ENCODE peak calls at places on chromosomes 11 and 22, in nine cellular contexts. One of them, this sample, is unnamed.

GRCh38 chr22:45836418-45836817 is 140.5 kb downstream of the WNT7B start:
- DNase-seq in fibroblast of mammary gland: no peak
- DNase-seq in neural crest cell: no peak
- DNase-seq in astrocyte of the cerebellum: no peak
- DNase-seq in AG09319: no peak
- DNase-seq in H1: no peak
- DNase-seq in heart left ventricle: no peak
- DNase-seq in fibroblast of the aortic adventitia: no peak
- DNase-seq in GM23338: no peak
- DNase-seq in this sample: no peak

GRCh38 chr11:30852091-30852490 is 265.9 kb upstream of the MPPED2 start:
- DNase-seq in astrocyte of the cerebellum: no peak
- DNase-seq in heart left ventricle: no peak
- DNase-seq in AG09319: no peak
- DNase-seq in neural crest cell: no peak
- DNase-seq in GM23338: no peak
- DNase-seq in H1: no peak
- DNase-seq in fibroblast of the aortic adventitia: no peak
- DNase-seq in fibroblast of mammary gland: no peak
- DNase-seq in this sample: no peak

GRCh38 chr22:41833369-41834004 is 582 bp downstream of the SREBF2 start:
- DNase-seq in heart left ventricle: peak
- DNase-seq in astrocyte of the cerebellum: no peak
- DNase-seq in neural crest cell: peak
- DNase-seq in AG09319: no peak
- DNase-seq in H1: no peak
- DNase-seq in GM23338: peak
- DNase-seq in fibroblast of mammary gland: peak
- DNase-seq in fibroblast of the aortic adventitia: peak
- DNase-seq in this sample: no peak

GRCh38 chr11:1888811-1889526 is 2.7 kb downstream of the PRR33 start:
- DNase-seq in GM23338: no peak
- DNase-seq in heart left ventricle: peak
- DNase-seq in astrocyte of the cerebellum: no peak
- DNase-seq in AG09319: no peak
- DNase-seq in neural crest cell: no peak
- DNase-seq in fibroblast of mammary gland: no peak
- DNase-seq in H1: no peak
- DNase-seq in fibroblast of the aortic adventitia: no peak
- DNase-seq in this sample: no peak

GRCh38 chr11:103596323-103596722 is 440.1 kb upstream of the DDI1 start:
- DNase-seq in astrocyte of the cerebellum: no peak
- DNase-seq in heart left ventricle: no peak
- DNase-seq in H1: no peak
- DNase-seq in fibroblast of the aortic adventitia: no peak
- DNase-seq in GM23338: no peak
- DNase-seq in AG09319: no peak
- DNase-seq in fibroblast of mammary gland: no peak
- DNase-seq in neural crest cell: no peak
- DNase-seq in this sample: no peak

GRCh38 chr11:45839204-45839603 is 8.1 kb upstream of the CRY2 start:
- DNase-seq in fibroblast of the aortic adventitia: no peak
- DNase-seq in AG09319: no peak
- DNase-seq in neural crest cell: no peak
- DNase-seq in astrocyte of the cerebellum: no peak
- DNase-seq in fibroblast of mammary gland: no peak
- DNase-seq in H1: no peak
- DNase-seq in GM23338: no peak
- DNase-seq in heart left ventricle: no peak
- DNase-seq in this sample: no peak

GRCh38 chr22:17104336-17104935 is 16.7 kb downstream of the TMEM121B start:
- DNase-seq in neural crest cell: no peak
- DNase-seq in heart left ventricle: no peak
- DNase-seq in fibroblast of mammary gland: no peak
- DNase-seq in GM23338: no peak
- DNase-seq in AG09319: no peak
- DNase-seq in astrocyte of the cerebellum: no peak
- DNase-seq in H1: no peak
- DNase-seq in fibroblast of the aortic adventitia: no peak
- DNase-seq in this sample: no peak

GRCh38 chr11:57306156-57306876 is 18.4 kb downstream of the TNKS1BP1 start:
- DNase-seq in H1: no peak
- DNase-seq in astrocyte of the cerebellum: no peak
- DNase-seq in fibroblast of mammary gland: peak
- DNase-seq in AG09319: no peak
- DNase-seq in GM23338: no peak
- DNase-seq in fibroblast of the aortic adventitia: no peak
- DNase-seq in heart left ventricle: no peak
- DNase-seq in neural crest cell: no peak
- DNase-seq in this sample: peak

GRCh38 chr11:100484948-100485347 is 202.1 kb upstream of the ARHGAP42 start:
- DNase-seq in AG09319: no peak
- DNase-seq in H1: no peak
- DNase-seq in fibroblast of the aortic adventitia: no peak
- DNase-seq in GM23338: no peak
- DNase-seq in fibroblast of mammary gland: no peak
- DNase-seq in astrocyte of the cerebellum: no peak
- DNase-seq in heart left ventricle: no peak
- DNase-seq in neural crest cell: no peak
- DNase-seq in this sample: no peak

GRCh38 chr22:23386822-23387580 is 193.1 kb downstream of the IGLL1 start:
- DNase-seq in neural crest cell: no peak
- DNase-seq in fibroblast of mammary gland: no peak
- DNase-seq in fibroblast of the aortic adventitia: no peak
- DNase-seq in AG09319: no peak
- DNase-seq in astrocyte of the cerebellum: no peak
- DNase-seq in heart left ventricle: no peak
- DNase-seq in H1: no peak
- DNase-seq in GM23338: no peak
- DNase-seq in this sample: no peak

DNA sequence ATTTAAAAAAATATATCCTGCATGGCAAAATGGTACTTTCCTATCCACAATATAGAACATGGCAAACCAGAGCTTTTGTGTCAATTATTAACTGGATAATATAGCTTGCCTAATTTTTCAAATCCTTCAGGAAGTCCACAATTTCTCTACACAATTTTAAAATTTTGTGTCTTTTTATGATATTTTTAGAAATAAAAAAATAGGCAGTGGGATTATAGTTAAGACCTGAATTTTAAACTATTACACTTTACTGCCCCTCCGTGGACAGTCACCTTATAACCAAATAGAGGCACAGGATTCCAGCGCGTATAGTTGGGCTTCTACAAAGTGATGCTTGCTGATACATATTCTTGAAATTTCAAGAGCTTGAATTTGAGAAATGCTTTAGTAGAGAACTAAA is 2.1 kb upstream of the DMC1 start:
- DNase-seq in fibroblast of the aortic adventitia: peak
- DNase-seq in GM23338: peak
- DNase-seq in fibroblast of mammary gland: peak
- DNase-seq in AG09319: peak
- DNase-seq in H1: no peak
- DNase-seq in astrocyte of the cerebellum: peak
- DNase-seq in neural crest cell: peak
- DNase-seq in heart left ventricle: no peak
- DNase-seq in this sample: no peak
- TF ChIP-seq CTCF in fibroblast of the aortic adventitia: peak
- TF ChIP-seq CTCF in GM23338: peak
- TF ChIP-seq CTCF in fibroblast of mammary gland: peak
- TF ChIP-seq CTCF in AG09319: peak
- TF ChIP-seq CTCF in H1: no peak
- TF ChIP-seq CTCF in astrocyte of the cerebellum: peak
- TF ChIP-seq CTCF in neural crest cell: peak
- TF ChIP-seq CTCF in heart left ventricle: peak
- TF ChIP-seq CTCF in this sample: peak

DNA sequence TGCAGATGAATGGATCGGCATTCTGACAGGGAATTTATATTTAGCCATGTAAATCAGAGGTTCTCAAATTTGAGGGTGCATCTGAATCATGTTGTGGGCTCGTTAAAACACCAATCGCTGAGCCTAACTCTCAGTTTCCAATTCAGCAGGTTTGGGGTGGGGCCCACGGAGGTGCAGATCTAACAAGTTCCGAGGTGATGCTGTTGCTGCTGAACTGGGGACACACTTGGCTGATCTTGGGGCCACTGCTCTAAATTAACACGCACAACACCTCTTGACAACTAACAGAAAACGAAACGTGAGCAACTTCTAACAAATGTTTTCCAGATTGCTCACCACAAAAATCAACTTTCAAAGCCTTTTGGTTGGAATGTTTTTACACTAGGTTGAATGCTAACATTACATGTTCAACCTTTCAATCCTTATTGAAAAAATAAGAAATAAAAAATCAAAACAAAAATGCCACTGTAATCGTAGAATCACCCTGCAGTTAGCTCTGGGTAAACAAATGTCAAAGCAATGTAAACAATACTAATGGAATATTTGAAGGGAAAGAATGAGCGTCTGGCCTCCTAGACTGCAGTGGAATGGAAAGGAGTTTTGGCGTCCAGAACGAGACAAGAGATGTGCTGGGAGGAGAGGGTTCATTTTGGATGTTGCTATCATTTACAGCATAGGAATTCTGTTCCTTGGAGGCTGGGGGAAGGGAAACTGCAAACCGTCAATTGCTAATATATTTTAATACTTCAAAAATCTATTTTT is 68.3 kb upstream of the SLC6A5 start:
- DNase-seq in neural crest cell: no peak
- DNase-seq in GM23338: no peak
- DNase-seq in fibroblast of the aortic adventitia: no peak
- DNase-seq in H1: no peak
- DNase-seq in AG09319: no peak
- DNase-seq in heart left ventricle: no peak
- DNase-seq in fibroblast of mammary gland: no peak
- DNase-seq in astrocyte of the cerebellum: no peak
- DNase-seq in this sample: no peak
- TF ChIP-seq CTCF in neural crest cell: no peak
- TF ChIP-seq CTCF in GM23338: no peak
- TF ChIP-seq CTCF in fibroblast of the aortic adventitia: no peak
- TF ChIP-seq CTCF in H1: no peak
- TF ChIP-seq CTCF in AG09319: no peak
- TF ChIP-seq CTCF in heart left ventricle: no peak
- TF ChIP-seq CTCF in fibroblast of mammary gland: no peak
- TF ChIP-seq CTCF in astrocyte of the cerebellum: no peak
- TF ChIP-seq CTCF in this sample: no peak

GRCh38 chr11:63912678-63913077 is 4.3 kb downstream of the RCOR2 start:
- DNase-seq in GM23338: peak
- DNase-seq in fibroblast of mammary gland: no peak
- DNase-seq in H1: no peak
- DNase-seq in AG09319: no peak
- DNase-seq in fibroblast of the aortic adventitia: no peak
- DNase-seq in neural crest cell: no peak
- DNase-seq in heart left ventricle: no peak
- DNase-seq in astrocyte of the cerebellum: no peak
- DNase-seq in this sample: no peak
- TF ChIP-seq CTCF in GM23338: peak
- TF ChIP-seq CTCF in fibroblast of mammary gland: no peak
- TF ChIP-seq CTCF in H1: no peak
- TF ChIP-seq CTCF in AG09319: no peak
- TF ChIP-seq CTCF in fibroblast of the aortic adventitia: no peak
- TF ChIP-seq CTCF in neural crest cell: no peak
- TF ChIP-seq CTCF in heart left ventricle: no peak
- TF ChIP-seq CTCF in astrocyte of the cerebellum: no peak
- TF ChIP-seq CTCF in this sample: no peak

GRCh38 chr11:125093502-125093901 is 17.9 kb downstream of the TMEM218 start:
- DNase-seq in neural crest cell: no peak
- DNase-seq in GM23338: no peak
- DNase-seq in fibroblast of the aortic adventitia: no peak
- DNase-seq in astrocyte of the cerebellum: no peak
- DNase-seq in heart left ventricle: no peak
- DNase-seq in H1: no peak
- DNase-seq in AG09319: no peak
- DNase-seq in fibroblast of mammary gland: no peak
- DNase-seq in this sample: no peak

GRCh38 chr11:125090816-125091215 is 20.6 kb downstream of the TMEM218 start:
- DNase-seq in heart left ventricle: no peak
- DNase-seq in fibroblast of mammary gland: no peak
- DNase-seq in H1: no peak
- DNase-seq in GM23338: no peak
- DNase-seq in fibroblast of the aortic adventitia: no peak
- DNase-seq in AG09319: no peak
- DNase-seq in astrocyte of the cerebellum: no peak
- DNase-seq in neural crest cell: no peak
- DNase-seq in this sample: no peak

GRCh38 chr11:125091877-125092664 is 19.4 kb downstream of the TMEM218 start:
- DNase-seq in H1: no peak
- DNase-seq in fibroblast of the aortic adventitia: no peak
- DNase-seq in neural crest cell: no peak
- DNase-seq in AG09319: no peak
- DNase-seq in heart left ventricle: no peak
- DNase-seq in GM23338: no peak
- DNase-seq in astrocyte of the cerebellum: no peak
- DNase-seq in fibroblast of mammary gland: no peak
- DNase-seq in this sample: no peak

GRCh38 chr11:125092669-125093068 is 18.8 kb downstream of the TMEM218 start:
- DNase-seq in astrocyte of the cerebellum: no peak
- DNase-seq in heart left ventricle: no peak
- DNase-seq in fibroblast of mammary gland: no peak
- DNase-seq in AG09319: no peak
- DNase-seq in neural crest cell: no peak
- DNase-seq in GM23338: no peak
- DNase-seq in H1: no peak
- DNase-seq in fibroblast of the aortic adventitia: no peak
- DNase-seq in this sample: no peak

DNA sequence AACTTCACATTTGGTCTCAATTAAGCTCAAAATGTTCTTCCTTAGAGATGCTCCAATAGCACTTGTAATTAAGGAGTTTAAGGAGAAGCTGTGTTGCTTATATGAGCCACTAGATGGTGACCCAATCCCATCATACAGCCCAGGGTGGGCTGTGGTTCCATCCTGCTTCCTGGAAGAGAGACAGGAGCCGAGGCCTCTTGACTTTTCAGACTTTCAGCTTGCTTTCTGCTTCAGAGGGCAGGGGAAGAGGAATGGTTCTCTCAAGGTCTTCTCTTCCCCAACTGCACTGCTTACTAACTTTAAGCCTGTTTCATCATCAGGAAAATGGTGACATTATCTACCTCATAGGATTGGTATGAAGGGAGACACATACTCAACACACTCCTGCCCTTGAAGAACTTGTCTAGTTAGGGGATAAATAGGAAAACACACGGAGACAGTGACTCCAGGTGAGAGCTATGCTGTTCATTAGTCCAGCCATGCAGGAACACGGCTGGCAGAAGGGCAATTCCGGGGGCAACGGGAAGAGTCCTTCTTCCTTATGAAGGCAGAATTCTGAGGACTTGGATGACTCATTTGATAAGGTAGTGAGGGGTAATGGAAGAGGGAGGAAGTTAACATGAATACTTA is 20.1 kb downstream of the TMEM218 start:
- DNase-seq in astrocyte of the cerebellum: peak
- DNase-seq in H1: peak
- DNase-seq in GM23338: peak
- DNase-seq in fibroblast of the aortic adventitia: peak
- DNase-seq in heart left ventricle: no peak
- DNase-seq in fibroblast of mammary gland: peak
- DNase-seq in neural crest cell: peak
- DNase-seq in AG09319: peak
- DNase-seq in this sample: peak
- TF ChIP-seq CTCF in astrocyte of the cerebellum: peak
- TF ChIP-seq CTCF in H1: peak
- TF ChIP-seq CTCF in GM23338: peak
- TF ChIP-seq CTCF in fibroblast of the aortic adventitia: peak
- TF ChIP-seq CTCF in heart left ventricle: peak
- TF ChIP-seq CTCF in fibroblast of mammary gland: peak
- TF ChIP-seq CTCF in neural crest cell: peak
- TF ChIP-seq CTCF in AG09319: peak
- TF ChIP-seq CTCF in this sample: peak

GRCh38 chr22:19981171-19981960 is 35.3 kb downstream of the ARVCF start:
- DNase-seq in H1: no peak
- DNase-seq in astrocyte of the cerebellum: no peak
- DNase-seq in AG09319: no peak
- DNase-seq in heart left ventricle: peak
- DNase-seq in neural crest cell: no peak
- DNase-seq in fibroblast of the aortic adventitia: no peak
- DNase-seq in fibroblast of mammary gland: no peak
- DNase-seq in GM23338: no peak
- DNase-seq in this sample: no peak
- TF ChIP-seq CTCF in H1: no peak
- TF ChIP-seq CTCF in astrocyte of the cerebellum: no peak
- TF ChIP-seq CTCF in AG09319: no peak
- TF ChIP-seq CTCF in heart left ventricle: no peak
- TF ChIP-seq CTCF in neural crest cell: no peak
- TF ChIP-seq CTCF in fibroblast of the aortic adventitia: no peak
- TF ChIP-seq CTCF in fibroblast of mammary gland: no peak
- TF ChIP-seq CTCF in GM23338: no peak
- TF ChIP-seq CTCF in this sample: no peak